ENCODE peak calls at places on chromosomes 5 and 9, in ten cellular contexts. V is lung; P is tibial nerve; X is AG04450; B is hepatocyte; R is mammary epithelial cell; T is CD4-positive, CD25-positive, alpha-beta regulatory T cell; K is H9; C is neural progenitor cell; N is naive thymus-derived CD4-positive, alpha-beta T cell. E is an unnamed sample.

GRCh38 chr5:66171349-66172344 is 27.5 kb downstream of the SREK1 start:
- DNase-seq in V (no peak), P (peak), X (no peak), B (peak), R (peak), T (peak), K (no peak), C (peak), N (no peak), E (peak)

GRCh38 chr9:5876026-5876425 is 14.7 kb upstream of the MLANA start:
- DNase-seq in V (no peak), P (no peak), X (no peak), B (no peak), R (no peak), T (no peak), K (no peak), C (no peak), N (no peak), E (no peak)

GRCh38 chr9:36396985-36397384 is 3.1 kb downstream of the RNF38 start:
- DNase-seq in V (no peak), P (no peak), X (no peak), B (no peak), R (peak), T (no peak), K (no peak), C (no peak), N (no peak), E (no peak)

GRCh38 chr5:169637085-169637855 is at the start of gene DOCK2:
- DNase-seq in V (peak), P (peak), X (no peak), B (no peak), R (no peak), T (peak), K (peak), C (peak), N (peak), E (no peak)

GRCh38 chr5:13659391-13659790 is 285.1 kb downstream of the DNAH5 start:
- DNase-seq in V (no peak), P (no peak), X (peak), B (no peak), R (no peak), T (no peak), K (no peak), C (no peak), N (no peak), E (no peak)

GRCh38 chr9:116460026-116460425 is 227.1 kb upstream of the TRIM32 start:
- DNase-seq in V (no peak), P (no peak), X (no peak), B (no peak), R (no peak), T (no peak), K (no peak), C (no peak), N (no peak), E (no peak)

GRCh38 chr5:176642675-176643490 is 4.4 kb upstream of the TSPAN17 start:
- DNase-seq in V (no peak), P (no peak), X (no peak), B (no peak), R (no peak), T (no peak), K (peak), C (no peak), N (no peak), E (no peak)

GRCh38 chr9:121133104-121133816 is 58.5 kb downstream of the CNTRL start:
- DNase-seq in V (peak), P (no peak), X (no peak), B (peak), R (peak), T (peak), K (peak), C (no peak), N (peak), E (peak)

GRCh38 chr5:56352808-56353590 is 119.9 kb upstream of the ANKRD55 start:
- DNase-seq in V (no peak), P (no peak), X (no peak), B (no peak), R (no peak), T (no peak), K (no peak), C (no peak), N (no peak), E (no peak)

GRCh38 chr9:7368410-7369292 is 430.9 kb downstream of the DMAC1 start:
- DNase-seq in V (no peak), P (no peak), X (peak), B (peak), R (peak), T (no peak), K (no peak), C (no peak), N (no peak), E (no peak)

GRCh38 chr9:100673249-100673648 is 95.4 kb downstream of the CAVIN4 start:
- DNase-seq in V (no peak), P (no peak), X (no peak), B (no peak), R (no peak), T (no peak), K (no peak), C (no peak), N (no peak), E (no peak)

GRCh38 chr9:93500571-93501298 is 47.4 kb upstream of the FAM120AOS start:
- DNase-seq in V (no peak), P (no peak), X (no peak), B (no peak), R (peak), T (no peak), K (no peak), C (no peak), N (no peak), E (no peak)

GRCh38 chr5:73093943-73094342 is 26.4 kb upstream of the TMEM171 start:
- DNase-seq in V (no peak), P (no peak), X (no peak), B (peak), R (peak), T (no peak), K (no peak), C (no peak), N (no peak), E (no peak)

GRCh38 chr5:141957367-141957993 is 522 bp downstream of the PCDH12 start:
- DNase-seq in V (no peak), P (no peak), X (no peak), B (no peak), R (no peak), T (no peak), K (no peak), C (no peak), N (no peak), E (no peak)

GRCh38 chr5:128271859-128272446 is 188.4 kb downstream of the SLC12A2 start:
- DNase-seq in V (no peak), P (no peak), X (no peak), B (peak), R (peak), T (no peak), K (no peak), C (no peak), N (no peak), E (peak)

GRCh38 chr5:56269216-56269927 is 36.2 kb upstream of the ANKRD55 start:
- DNase-seq in V (no peak), P (peak), X (no peak), B (peak), R (peak), T (peak), K (peak), C (peak), N (no peak), E (peak)

GRCh38 chr5:145960166-145960565 is 23.8 kb downstream of the SH3RF2 start:
- DNase-seq in V (no peak), P (no peak), X (no peak), B (no peak), R (no peak), T (no peak), K (no peak), C (no peak), N (no peak), E (no peak)

GRCh38 chr9:112881366-112881765 is 9.3 kb downstream of the SLC46A2 start:
- DNase-seq in V (no peak), P (no peak), X (peak), B (no peak), R (peak), T (no peak), K (no peak), C (no peak), N (no peak), E (peak)

GRCh38 chr5:126139086-126139485 is 284.1 kb upstream of the GRAMD2B start:
- DNase-seq in V (no peak), P (no peak), X (no peak), B (no peak), R (no peak), T (no peak), K (no peak), C (no peak), N (no peak), E (no peak)

GRCh38 chr9:95379630-95380029 is 62.1 kb upstream of the FANCC start:
- DNase-seq in V (no peak), P (no peak), X (no peak), B (no peak), R (no peak), T (peak), K (no peak), C (no peak), N (no peak), E (no peak)

GRCh38 chr9:20558609-20559016 is 63.7 kb downstream of the MLLT3 start:
- DNase-seq in V (no peak), P (no peak), X (peak), B (peak), R (peak), T (no peak), K (no peak), C (peak), N (peak), E (peak)

GRCh38 chr9:128587453-128587852 is 35.1 kb downstream of the SPTAN1 start:
- DNase-seq in V (no peak), P (no peak), X (no peak), B (peak), R (no peak), T (peak), K (no peak), C (no peak), N (peak), E (no peak)

GRCh38 chr9:20382460-20383071 is 239.7 kb downstream of the MLLT3 start:
- DNase-seq in V (no peak), P (no peak), X (peak), B (no peak), R (no peak), T (no peak), K (no peak), C (no peak), N (no peak), E (no peak)

GRCh38 chr9:38276751-38277439 is 115.6 kb upstream of the ALDH1B1 start:
- DNase-seq in V (no peak), P (no peak), X (no peak), B (no peak), R (no peak), T (no peak), K (peak), C (no peak), N (no peak), E (no peak)

GRCh38 chr9:86176468-86176867 is 77.1 kb upstream of the GOLM1 start:
- DNase-seq in V (no peak), P (no peak), X (no peak), B (no peak), R (peak), T (no peak), K (no peak), C (no peak), N (no peak), E (peak)

GRCh38 chr5:107338341-107338740 is 332.4 kb downstream of the EFNA5 start:
- DNase-seq in V (no peak), P (no peak), X (no peak), B (no peak), R (peak), T (no peak), K (no peak), C (no peak), N (no peak), E (no peak)

GRCh38 chr5:77086611-77087483 is at the start of gene ZBED3:
- DNase-seq in V (peak), P (peak), X (peak), B (peak), R (peak), T (peak), K (peak), C (peak), N (peak), E (peak)

GRCh38 chr9:111992523-111992922 is 95.9 kb downstream of the UGCG start:
- DNase-seq in V (no peak), P (no peak), X (no peak), B (no peak), R (peak), T (no peak), K (no peak), C (no peak), N (peak), E (peak)

GRCh38 chr5:51731641-51732040 is 348.4 kb downstream of the ISL1 start:
- DNase-seq in V (no peak), P (no peak), X (no peak), B (no peak), R (peak), T (no peak), K (no peak), C (no peak), N (no peak), E (no peak)

GRCh38 chr9:117919594-117919993 is 215.4 kb downstream of the TLR4 start:
- DNase-seq in V (no peak), P (no peak), X (no peak), B (no peak), R (no peak), T (no peak), K (no peak), C (no peak), N (no peak), E (no peak)

GRCh38 chr9:79812507-79813261 is 240.9 kb downstream of the TLE4 start:
- DNase-seq in V (no peak), P (no peak), X (no peak), B (no peak), R (no peak), T (no peak), K (no peak), C (no peak), N (no peak), E (no peak)

GRCh38 chr9:132210472-132211145 is 48.8 kb downstream of the NTNG2 start:
- DNase-seq in V (no peak), P (no peak), X (peak), B (no peak), R (peak), T (no peak), K (no peak), C (no peak), N (no peak), E (peak)

GRCh38 chr9:16337322-16338029 is 533.0 kb downstream of the BNC2 start:
- DNase-seq in V (no peak), P (no peak), X (peak), B (peak), R (peak), T (no peak), K (no peak), C (no peak), N (no peak), E (peak)

GRCh38 chr9:72926506-72926905 is 26.3 kb downstream of the ALDH1A1 start:
- DNase-seq in V (no peak), P (no peak), X (no peak), B (no peak), R (no peak), T (no peak), K (no peak), C (no peak), N (no peak), E (no peak)

GRCh38 chr5:98772415-98773213 is 849 bp upstream of the RGMB start:
- DNase-seq in V (peak), P (no peak), X (no peak), B (peak), R (peak), T (no peak), K (peak), C (peak), N (no peak), E (peak)

GRCh38 chr5:124289641-124290201 is 456.7 kb downstream of the ZNF608 start:
- DNase-seq in V (no peak), P (no peak), X (no peak), B (no peak), R (peak), T (no peak), K (peak), C (peak), N (no peak), E (no peak)

GRCh38 chr5:32092938-32093812 is 80.9 kb downstream of the GOLPH3 start:
- DNase-seq in V (peak), P (peak), X (peak), B (peak), R (peak), T (peak), K (peak), C (peak), N (peak), E (peak)

DNA sequence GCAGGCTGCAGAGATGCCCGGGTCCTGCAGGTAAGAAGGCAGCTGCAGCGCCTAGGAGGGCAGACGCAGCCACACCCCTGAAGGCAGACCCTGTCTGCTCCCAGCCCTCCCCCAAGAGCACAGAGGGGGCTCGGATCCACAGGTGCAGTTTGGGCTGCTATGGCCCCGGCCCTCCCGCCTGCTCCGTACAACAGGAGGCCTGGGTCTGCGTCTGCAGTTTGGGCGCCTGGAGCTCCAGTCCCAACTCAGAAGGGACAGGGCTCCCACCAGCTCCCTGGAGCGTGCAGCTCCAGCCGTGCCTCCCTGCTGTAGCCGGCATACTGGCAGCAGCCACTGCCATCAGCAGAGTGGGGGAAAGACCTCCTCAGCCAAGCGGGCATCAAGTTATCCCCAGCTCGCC is 30.5 kb downstream of the BTNL9 start:
- DNase-seq in V (no peak), P (no peak), X (no peak), B (no peak), R (no peak), T (no peak), K (no peak), C (no peak), N (no peak), E (no peak)
- H3K27ac ChIP-seq in V (no peak), P (no peak), X (no peak), B (no peak), R (no peak), T (no peak), K (no peak), C (no peak), N (no peak), E (no peak)

DNA sequence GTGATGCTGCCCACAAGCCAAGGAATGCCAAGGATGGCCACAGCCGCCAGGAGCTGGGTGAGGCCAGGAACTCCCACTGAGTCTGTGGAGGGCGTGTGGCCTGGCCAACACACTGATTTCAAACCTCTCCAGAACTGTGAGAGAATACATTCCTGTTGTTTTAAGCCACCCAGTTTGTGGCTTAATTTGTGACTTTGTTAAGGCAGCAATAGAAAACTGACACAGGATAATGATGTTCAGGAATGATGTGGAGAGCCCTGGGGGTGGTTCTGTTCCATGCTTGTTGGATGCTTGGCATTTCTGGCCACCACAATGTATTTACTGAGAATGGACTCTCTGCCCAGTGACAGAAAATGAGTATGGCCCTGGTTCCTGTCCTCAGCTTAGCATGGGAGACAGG is 82.8 kb downstream of the DAP start:
- DNase-seq in V (no peak), P (no peak), X (no peak), B (no peak), R (no peak), T (no peak), K (no peak), C (no peak), N (no peak), E (no peak)
- H3K27ac ChIP-seq in V (no peak), P (no peak), X (no peak), B (no peak), R (no peak), T (no peak), K (no peak), C (no peak), N (no peak), E (no peak)

GRCh38 chr9:137026384-137026783 is 1.7 kb downstream of the ABCA2 start:
- DNase-seq in V (no peak), P (no peak), X (no peak), B (no peak), R (no peak), T (no peak), K (no peak), C (no peak), N (no peak), E (no peak)
- H3K27ac ChIP-seq in V (no peak), P (peak), X (no peak), B (no peak), R (no peak), T (no peak), K (no peak), C (no peak), N (no peak), E (peak)

GRCh38 chr5:5700549-5700948 is 278.1 kb downstream of the ICE1 start:
- DNase-seq in V (no peak), P (no peak), X (no peak), B (no peak), R (no peak), T (no peak), K (no peak), C (no peak), N (no peak), E (no peak)
- H3K27ac ChIP-seq in V (no peak), P (no peak), X (no peak), B (no peak), R (no peak), T (no peak), K (no peak), C (no peak), N (no peak), E (no peak)

GRCh38 chr5:14760548-14761002 is 96.1 kb downstream of the OTULIN start:
- DNase-seq in V (no peak), P (no peak), X (no peak), B (no peak), R (no peak), T (no peak), K (no peak), C (no peak), N (no peak), E (no peak)
- H3K27ac ChIP-seq in V (peak), P (no peak), X (no peak), B (no peak), R (no peak), T (no peak), K (no peak), C (no peak), N (no peak), E (no peak)

GRCh38 chr5:68478306-68479091 is 262.9 kb downstream of the PIK3R1 start:
- DNase-seq in V (no peak), P (peak), X (no peak), B (no peak), R (no peak), T (no peak), K (no peak), C (no peak), N (no peak), E (no peak)
- H3K27ac ChIP-seq in V (no peak), P (peak), X (no peak), B (no peak), R (no peak), T (no peak), K (no peak), C (no peak), N (no peak), E (no peak)

GRCh38 chr9:130176760-130177159 is 4.6 kb downstream of the NCS1 start:
- DNase-seq in V (no peak), P (no peak), X (no peak), B (no peak), R (no peak), T (no peak), K (no peak), C (no peak), N (no peak), E (no peak)
- H3K27ac ChIP-seq in V (no peak), P (no peak), X (no peak), B (no peak), R (no peak), T (no peak), K (no peak), C (no peak), N (no peak), E (peak)

GRCh38 chr5:60540855-60541805 is 158.8 kb downstream of the DEPDC1B start:
- DNase-seq in V (no peak), P (no peak), X (no peak), B (no peak), R (no peak), T (no peak), K (no peak), C (peak), N (no peak), E (no peak)
- H3K27ac ChIP-seq in V (peak), P (no peak), X (no peak), B (no peak), R (no peak), T (no peak), K (no peak), C (peak), N (no peak), E (no peak)

GRCh38 chr5:54760182-54760935 is 225.0 kb downstream of the ESM1 start:
- DNase-seq in V (no peak), P (no peak), X (no peak), B (no peak), R (no peak), T (no peak), K (no peak), C (no peak), N (no peak), E (no peak)
- H3K27ac ChIP-seq in V (no peak), P (peak), X (peak), B (no peak), R (no peak), T (no peak), K (no peak), C (no peak), N (no peak), E (no peak)

E was measured in RWPE1.